ENCODE peak calls at places on chromosomes 1 and 21, in four cellular contexts. One of them, this sample, is unnamed. For H3K4me1, the result is how much of the 10 kb centered on the place peaks cover.

GRCh38 chr1:76433528-76433927 is 359.0 kb downstream of the ST6GALNAC3 start:
- DNase-seq in DND-41: no peak
- DNase-seq in astrocyte: peak
- DNase-seq in breast epithelium: no peak
- DNase-seq in this sample: no peak

GRCh38 chr1:228141871-228142615 is 2.0 kb downstream of the GUK1 start:
- DNase-seq in DND-41: peak
- DNase-seq in astrocyte: peak
- DNase-seq in breast epithelium: no peak
- DNase-seq in this sample: no peak

GRCh38 chr1:36622741-36623648 is 140.3 kb upstream of the CSF3R start:
- DNase-seq in DND-41: no peak
- DNase-seq in astrocyte: no peak
- DNase-seq in breast epithelium: no peak
- DNase-seq in this sample: no peak

GRCh38 chr1:209063816-209064664 is 519.5 kb upstream of the CAMK1G start:
- DNase-seq in DND-41: no peak
- DNase-seq in astrocyte: no peak
- DNase-seq in breast epithelium: no peak
- DNase-seq in this sample: no peak

GRCh38 chr1:153771841-153772593 is 3.2 kb upstream of the SLC27A3 start:
- DNase-seq in DND-41: no peak
- DNase-seq in astrocyte: no peak
- DNase-seq in breast epithelium: no peak
- DNase-seq in this sample: no peak

GRCh38 chr21:21383126-21383525 is 384.9 kb downstream of the NCAM2 start:
- DNase-seq in DND-41: no peak
- DNase-seq in astrocyte: peak
- DNase-seq in breast epithelium: no peak
- DNase-seq in this sample: no peak

GRCh38 chr1:157697781-157698569 is 2.6 kb downstream of the FCRL3 start:
- DNase-seq in DND-41: no peak
- DNase-seq in astrocyte: no peak
- DNase-seq in breast epithelium: no peak
- DNase-seq in this sample: no peak

GRCh38 chr1:9606948-9607347 is 18.2 kb downstream of the TMEM201 start:
- DNase-seq in DND-41: no peak
- DNase-seq in astrocyte: no peak
- DNase-seq in breast epithelium: peak
- DNase-seq in this sample: no peak

GRCh38 chr1:38953433-38953860 is 11.8 kb upstream of the RHBDL2 start:
- DNase-seq in DND-41: no peak
- DNase-seq in astrocyte: no peak
- DNase-seq in breast epithelium: no peak
- DNase-seq in this sample: no peak

GRCh38 chr1:209673631-209674417 is 1.4 kb upstream of the G0S2 start:
- DNase-seq in DND-41: no peak
- DNase-seq in astrocyte: no peak
- DNase-seq in breast epithelium: no peak
- DNase-seq in this sample: no peak

GRCh38 chr1:39671793-39672550 is at the start of gene NT5C1A:
- DNase-seq in DND-41: no peak
- DNase-seq in astrocyte: no peak
- DNase-seq in breast epithelium: no peak
- DNase-seq in this sample: peak

GRCh38 chr1:41278076-41278475 is 36.0 kb upstream of the SCMH1 start:
- DNase-seq in DND-41: no peak
- DNase-seq in astrocyte: no peak
- DNase-seq in breast epithelium: no peak
- DNase-seq in this sample: no peak

GRCh38 chr1:16430598-16430997 is 6.6 kb downstream of the SPATA21 start:
- DNase-seq in DND-41: peak
- DNase-seq in astrocyte: no peak
- DNase-seq in breast epithelium: no peak
- DNase-seq in this sample: no peak

GRCh38 chr1:44786841-44787426 is 1.0 kb downstream of the BEST4 start:
- DNase-seq in DND-41: no peak
- DNase-seq in astrocyte: no peak
- DNase-seq in breast epithelium: no peak
- DNase-seq in this sample: no peak

GRCh38 chr1:154945962-154946850 is 9.7 kb upstream of the PMVK start:
- DNase-seq in DND-41: no peak
- DNase-seq in astrocyte: no peak
- DNase-seq in breast epithelium: no peak
- DNase-seq in this sample: no peak

GRCh38 chr1:178262101-178262500 is 168.2 kb downstream of the RASAL2 start:
- DNase-seq in DND-41: no peak
- DNase-seq in astrocyte: peak
- DNase-seq in breast epithelium: no peak
- DNase-seq in this sample: no peak

GRCh38 chr1:153526132-153526543 is 9.7 kb downstream of the S100A6 start:
- DNase-seq in DND-41: no peak
- DNase-seq in astrocyte: no peak
- DNase-seq in breast epithelium: no peak
- DNase-seq in this sample: no peak

GRCh38 chr1:153535664-153536585 is at the start of gene S100A6:
- DNase-seq in DND-41: no peak
- DNase-seq in astrocyte: peak
- DNase-seq in breast epithelium: peak
- DNase-seq in this sample: peak

GRCh38 chr1:227952374-227953021 is 4.8 kb upstream of the WNT9A start:
- DNase-seq in DND-41: no peak
- DNase-seq in astrocyte: no peak
- DNase-seq in breast epithelium: no peak
- DNase-seq in this sample: peak

GRCh38 chr1:203284411-203285208 is 20.7 kb upstream of the BTG2 start:
- DNase-seq in DND-41: no peak
- DNase-seq in astrocyte: no peak
- DNase-seq in breast epithelium: no peak
- DNase-seq in this sample: no peak

GRCh38 chr1:192311281-192311680 is 5.5 kb upstream of the RGS21 start:
- DNase-seq in DND-41: peak
- DNase-seq in astrocyte: peak
- DNase-seq in breast epithelium: no peak
- DNase-seq in this sample: no peak

GRCh38 chr1:167808104-167808503 is 86.3 kb downstream of the MPZL1 start:
- DNase-seq in DND-41: no peak
- DNase-seq in astrocyte: peak
- DNase-seq in breast epithelium: no peak
- DNase-seq in this sample: no peak

GRCh38 chr1:239098400-239099037 is 287.8 kb upstream of the CHRM3 start:
- DNase-seq in DND-41: no peak
- DNase-seq in astrocyte: no peak
- DNase-seq in breast epithelium: no peak
- DNase-seq in this sample: no peak

GRCh38 chr1:196400478-196401453 is 207.5 kb downstream of the KCNT2 start:
- DNase-seq in DND-41: peak
- DNase-seq in astrocyte: peak
- DNase-seq in breast epithelium: peak
- DNase-seq in this sample: no peak

GRCh38 chr21:34791776-34792503 is 123.1 kb downstream of the CLIC6 start:
- DNase-seq in DND-41: no peak
- DNase-seq in astrocyte: no peak
- DNase-seq in breast epithelium: no peak
- DNase-seq in this sample: no peak

GRCh38 chr1:47424336-47424982 is 8.4 kb downstream of the FOXE3 start:
- DNase-seq in DND-41: peak
- DNase-seq in astrocyte: peak
- DNase-seq in breast epithelium: no peak
- DNase-seq in this sample: no peak

GRCh38 chr1:245177071-245177900 is 22.5 kb downstream of the KIF26B start:
- DNase-seq in DND-41: no peak
- DNase-seq in astrocyte: no peak
- DNase-seq in breast epithelium: no peak
- DNase-seq in this sample: no peak

GRCh38 chr1:200306954-200307754 is 102.7 kb downstream of the ZNF281 start:
- DNase-seq in DND-41: peak
- DNase-seq in astrocyte: no peak
- DNase-seq in breast epithelium: no peak
- DNase-seq in this sample: no peak

GRCh38 chr1:54334996-54335395 is 71.2 kb downstream of the SSBP3 start:
- DNase-seq in DND-41: no peak
- DNase-seq in astrocyte: peak
- DNase-seq in breast epithelium: no peak
- DNase-seq in this sample: no peak
- H3K4me1 ChIP-seq in DND-41: under half
- H3K4me1 ChIP-seq in astrocyte: under half
- H3K4me1 ChIP-seq in breast epithelium: under half
- H3K4me1 ChIP-seq in this sample: under half

GRCh38 chr1:155977607-155978324 is 581 bp downstream of the ARHGEF2 start:
- DNase-seq in DND-41: peak
- DNase-seq in astrocyte: no peak
- DNase-seq in breast epithelium: peak
- DNase-seq in this sample: no peak

GRCh38 chr1:155976062-155976912 is 2.1 kb downstream of the ARHGEF2 start:
- DNase-seq in DND-41: peak
- DNase-seq in astrocyte: peak
- DNase-seq in breast epithelium: peak
- DNase-seq in this sample: peak

GRCh38 chr1:155975375-155976061 is 2.8 kb downstream of the ARHGEF2 start:
- DNase-seq in DND-41: no peak
- DNase-seq in astrocyte: no peak
- DNase-seq in breast epithelium: no peak
- DNase-seq in this sample: no peak

GRCh38 chr1:155978325-155978972 is at the start of gene ARHGEF2:
- DNase-seq in DND-41: peak
- DNase-seq in astrocyte: peak
- DNase-seq in breast epithelium: peak
- DNase-seq in this sample: peak

GRCh38 chr1:155976913-155977606 is 1.3 kb downstream of the ARHGEF2 start:
- DNase-seq in DND-41: peak
- DNase-seq in astrocyte: no peak
- DNase-seq in breast epithelium: no peak
- DNase-seq in this sample: no peak
- H3K4me1 ChIP-seq in DND-41: half or more
- H3K4me1 ChIP-seq in astrocyte: half or more
- H3K4me1 ChIP-seq in breast epithelium: under half
- H3K4me1 ChIP-seq in this sample: half or more

GRCh38 chr1:15351301-15351700 is 58.4 kb upstream of the EFHD2 start:
- DNase-seq in DND-41: no peak
- DNase-seq in astrocyte: no peak
- DNase-seq in breast epithelium: no peak
- DNase-seq in this sample: no peak

GRCh38 chr1:15350151-15350550 is 59.5 kb upstream of the EFHD2 start:
- DNase-seq in DND-41: no peak
- DNase-seq in astrocyte: no peak
- DNase-seq in breast epithelium: no peak
- DNase-seq in this sample: no peak

GRCh38 chr1:15352122-15352957 is 57.3 kb upstream of the EFHD2 start:
- DNase-seq in DND-41: peak
- DNase-seq in astrocyte: peak
- DNase-seq in breast epithelium: peak
- DNase-seq in this sample: peak

GRCh38 chr1:15349133-15349532 is 60.6 kb upstream of the EFHD2 start:
- DNase-seq in DND-41: no peak
- DNase-seq in astrocyte: no peak
- DNase-seq in breast epithelium: no peak
- DNase-seq in this sample: no peak

GRCh38 chr1:15350551-15351200 is 59.0 kb upstream of the EFHD2 start:
- DNase-seq in DND-41: no peak
- DNase-seq in astrocyte: no peak
- DNase-seq in breast epithelium: no peak
- DNase-seq in this sample: no peak
- H3K4me1 ChIP-seq in DND-41: under half
- H3K4me1 ChIP-seq in astrocyte: under half
- H3K4me1 ChIP-seq in breast epithelium: under half
- H3K4me1 ChIP-seq in this sample: under half

GRCh38 chr1:169090308-169090899 is 16.1 kb upstream of the ATP1B1 start:
- DNase-seq in DND-41: no peak
- DNase-seq in astrocyte: no peak
- DNase-seq in breast epithelium: no peak
- DNase-seq in this sample: no peak

GRCh38 chr1:169090900-169091311 is 15.6 kb upstream of the ATP1B1 start:
- DNase-seq in DND-41: no peak
- DNase-seq in astrocyte: no peak
- DNase-seq in breast epithelium: no peak
- DNase-seq in this sample: no peak

GRCh38 chr1:169091480-169091941 is 15.0 kb upstream of the ATP1B1 start:
- DNase-seq in DND-41: no peak
- DNase-seq in astrocyte: no peak
- DNase-seq in breast epithelium: no peak
- DNase-seq in this sample: no peak

GRCh38 chr1:169087876-169088275 is 18.6 kb upstream of the ATP1B1 start:
- DNase-seq in DND-41: no peak
- DNase-seq in astrocyte: no peak
- DNase-seq in breast epithelium: no peak
- DNase-seq in this sample: no peak

DNA sequence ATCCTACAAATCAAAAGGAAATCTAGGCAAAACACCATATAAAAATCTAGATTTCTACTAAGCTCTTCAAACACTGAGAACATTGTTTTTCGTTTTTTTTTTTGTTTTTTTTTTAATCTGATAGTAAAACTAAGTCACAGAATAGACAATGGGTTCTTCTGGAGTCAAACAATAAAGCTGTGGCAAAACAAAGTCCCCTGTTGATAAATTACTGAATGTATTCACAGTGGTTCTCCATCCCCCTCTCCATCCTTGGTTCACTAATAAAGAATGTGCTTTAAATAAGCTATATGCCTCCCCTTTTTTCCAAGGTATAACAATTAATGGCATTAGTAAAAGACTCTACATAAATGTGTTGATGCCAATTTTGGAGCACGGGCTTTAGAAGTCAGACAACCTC is 16.7 kb upstream of the ATP1B1 start:
- DNase-seq in DND-41: no peak
- DNase-seq in astrocyte: no peak
- DNase-seq in breast epithelium: no peak
- DNase-seq in this sample: no peak
- H3K4me1 ChIP-seq in DND-41: under half
- H3K4me1 ChIP-seq in astrocyte: under half
- H3K4me1 ChIP-seq in breast epithelium: under half
- H3K4me1 ChIP-seq in this sample: under half

DNA sequence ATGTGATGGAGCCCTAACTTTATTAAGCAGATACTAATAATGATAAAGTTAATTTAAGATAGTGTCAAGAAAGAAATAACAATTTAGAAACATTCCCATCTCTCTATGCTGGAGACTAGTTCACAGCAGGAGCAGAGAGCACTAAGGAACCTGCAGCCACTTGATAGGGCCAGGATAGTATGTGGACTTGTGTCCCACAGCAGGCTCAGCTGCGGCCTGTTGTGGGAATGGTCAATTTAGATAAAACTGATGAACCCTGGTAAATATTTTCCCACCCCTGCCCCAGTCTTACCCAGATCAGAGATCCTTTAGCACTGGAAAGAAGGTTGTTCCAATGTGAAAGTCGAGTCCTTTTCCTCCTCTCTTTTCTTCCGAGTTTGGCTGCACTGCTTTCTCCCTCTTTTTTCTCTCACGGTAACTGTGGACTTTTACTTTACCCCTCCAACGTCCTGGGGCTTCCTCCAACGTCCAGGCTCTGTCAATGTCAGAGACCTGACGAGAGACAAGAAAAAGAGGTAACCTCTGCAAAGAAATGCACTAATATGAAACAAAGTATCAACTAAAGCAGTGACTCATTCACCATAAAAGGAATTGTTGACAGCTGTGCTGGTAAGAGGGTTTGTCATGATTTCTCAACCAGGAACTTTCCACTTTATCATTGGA is at the start of gene GBP2:
- DNase-seq in DND-41: no peak
- DNase-seq in astrocyte: peak
- DNase-seq in breast epithelium: no peak
- DNase-seq in this sample: peak
- H3K4me1 ChIP-seq in DND-41: half or more
- H3K4me1 ChIP-seq in astrocyte: under half
- H3K4me1 ChIP-seq in breast epithelium: under half
- H3K4me1 ChIP-seq in this sample: under half